ENCODE peak calls at places on chromosomes 4 and X, in five cellular contexts. One of them, this sample, is unnamed.

GRCh38 chrX:54994668-54995452 is 872 bp upstream of the PFKFB1 start:
- DNase-seq in G401: no peak
- DNase-seq in KG1: no peak
- DNase-seq in HCT116: no peak
- DNase-seq in WTC11: no peak
- DNase-seq in this sample: no peak

GRCh38 chrX:135308345-135308855 is 880 bp upstream of the ETDC start:
- DNase-seq in G401: peak
- DNase-seq in KG1: no peak
- DNase-seq in HCT116: no peak
- DNase-seq in WTC11: no peak
- DNase-seq in this sample: no peak

GRCh38 chr4:14583331-14583730 is 418.9 kb upstream of the CPEB2 start:
- DNase-seq in G401: no peak
- DNase-seq in KG1: no peak
- DNase-seq in HCT116: no peak
- DNase-seq in WTC11: no peak
- DNase-seq in this sample: no peak

GRCh38 chr4:115331241-115331640 is 217.8 kb upstream of the NDST4 start:
- DNase-seq in G401: no peak
- DNase-seq in KG1: no peak
- DNase-seq in HCT116: no peak
- DNase-seq in WTC11: no peak
- DNase-seq in this sample: no peak

GRCh38 chrX:13093489-13094140 is 49.2 kb upstream of the FAM9C start:
- DNase-seq in G401: no peak
- DNase-seq in KG1: no peak
- DNase-seq in HCT116: no peak
- DNase-seq in WTC11: no peak
- DNase-seq in this sample: no peak

GRCh38 chrX:21487832-21488231 is 113.6 kb downstream of the CNKSR2 start:
- DNase-seq in G401: no peak
- DNase-seq in KG1: no peak
- DNase-seq in HCT116: no peak
- DNase-seq in WTC11: no peak
- DNase-seq in this sample: no peak

GRCh38 chrX:39484159-39484558 is 613.6 kb downstream of the BCOR start:
- DNase-seq in G401: no peak
- DNase-seq in KG1: no peak
- DNase-seq in HCT116: no peak
- DNase-seq in WTC11: no peak
- DNase-seq in this sample: no peak

GRCh38 chr4:70240192-70240591 is 2.2 kb upstream of the CSN3 start:
- DNase-seq in G401: no peak
- DNase-seq in KG1: no peak
- DNase-seq in HCT116: no peak
- DNase-seq in WTC11: no peak
- DNase-seq in this sample: no peak

GRCh38 chr4:171639540-171639939 is 173.7 kb upstream of the GALNTL6 start:
- DNase-seq in G401: no peak
- DNase-seq in KG1: no peak
- DNase-seq in HCT116: no peak
- DNase-seq in WTC11: no peak
- DNase-seq in this sample: no peak

GRCh38 chr4:138576684-138577083 is 334.5 kb upstream of the SLC7A11 start:
- DNase-seq in G401: peak
- DNase-seq in KG1: no peak
- DNase-seq in HCT116: peak
- DNase-seq in WTC11: no peak
- DNase-seq in this sample: peak

GRCh38 chr4:138952405-138952804 is 63.2 kb upstream of the NOCT start:
- DNase-seq in G401: no peak
- DNase-seq in KG1: no peak
- DNase-seq in HCT116: no peak
- DNase-seq in WTC11: no peak
- DNase-seq in this sample: no peak

GRCh38 chr4:7206856-7207567 is 14.7 kb downstream of the SORCS2 start:
- DNase-seq in G401: peak
- DNase-seq in KG1: no peak
- DNase-seq in HCT116: no peak
- DNase-seq in WTC11: peak
- DNase-seq in this sample: peak

GRCh38 chr4:1043658-1044468 is 32.4 kb downstream of the FGFRL1 start:
- DNase-seq in G401: no peak
- DNase-seq in KG1: no peak
- DNase-seq in HCT116: peak
- DNase-seq in WTC11: peak
- DNase-seq in this sample: peak

GRCh38 chr4:122687450-122688121 is 44.9 kb upstream of the BBS12 start:
- DNase-seq in G401: no peak
- DNase-seq in KG1: no peak
- DNase-seq in HCT116: no peak
- DNase-seq in WTC11: no peak
- DNase-seq in this sample: no peak

GRCh38 chr4:74408639-74409038 is 36.3 kb upstream of the AREG start:
- DNase-seq in G401: no peak
- DNase-seq in KG1: no peak
- DNase-seq in HCT116: no peak
- DNase-seq in WTC11: no peak
- DNase-seq in this sample: peak

GRCh38 chr4:88765729-88766128 is 68.1 kb upstream of the NAP1L5 start:
- DNase-seq in G401: no peak
- DNase-seq in KG1: no peak
- DNase-seq in HCT116: no peak
- DNase-seq in WTC11: no peak
- DNase-seq in this sample: no peak

GRCh38 chr4:152819026-152819645 is 39.4 kb downstream of the ARFIP1 start:
- DNase-seq in G401: no peak
- DNase-seq in KG1: no peak
- DNase-seq in HCT116: no peak
- DNase-seq in WTC11: no peak
- DNase-seq in this sample: no peak

GRCh38 chrX:129823115-129823514 is 20.6 kb downstream of the ZDHHC9 start:
- DNase-seq in G401: peak
- DNase-seq in KG1: no peak
- DNase-seq in HCT116: no peak
- DNase-seq in WTC11: peak
- DNase-seq in this sample: peak

GRCh38 chrX:9249452-9249851 is 215.4 kb upstream of the TBL1X start:
- DNase-seq in G401: no peak
- DNase-seq in KG1: no peak
- DNase-seq in HCT116: no peak
- DNase-seq in WTC11: no peak
- DNase-seq in this sample: no peak

GRCh38 chrX:1491851-1492349 is 39.2 kb upstream of the ASMTL start:
- DNase-seq in G401: peak
- DNase-seq in KG1: no peak
- DNase-seq in HCT116: peak
- DNase-seq in WTC11: peak
- DNase-seq in this sample: peak

GRCh38 chr4:141047228-141047884 is 85.9 kb downstream of the RNF150 start:
- DNase-seq in G401: no peak
- DNase-seq in KG1: no peak
- DNase-seq in HCT116: no peak
- DNase-seq in WTC11: no peak
- DNase-seq in this sample: no peak

GRCh38 chr4:156961241-156962068 is 10.1 kb downstream of the PDGFC start:
- DNase-seq in G401: no peak
- DNase-seq in KG1: no peak
- DNase-seq in HCT116: no peak
- DNase-seq in WTC11: no peak
- DNase-seq in this sample: no peak

GRCh38 chrX:2967998-2968909 is 38.1 kb upstream of the ARSH start:
- DNase-seq in G401: peak
- DNase-seq in KG1: no peak
- DNase-seq in HCT116: no peak
- DNase-seq in WTC11: no peak
- DNase-seq in this sample: peak

GRCh38 chr4:98555798-98556445 is 102.5 kb downstream of the TSPAN5 start:
- DNase-seq in G401: peak
- DNase-seq in KG1: no peak
- DNase-seq in HCT116: no peak
- DNase-seq in WTC11: no peak
- DNase-seq in this sample: no peak

GRCh38 chr4:148444296-148445070 is 2.3 kb upstream of the NR3C2 start:
- DNase-seq in G401: peak
- DNase-seq in KG1: no peak
- DNase-seq in HCT116: no peak
- DNase-seq in WTC11: peak
- DNase-seq in this sample: peak